ENCODE peak calls at places on chromosomes 6 and 20, in six cellular contexts. F is H9, X is mesenchymal stem cell, Q is neuronal stem cell, G is H1, V is IMR-90. K is an unnamed sample. For H3K4me1, the result is how much of the 10 kb centered on the place peaks cover.

GRCh38 chr6:123434186-123434585 is 202.6 kb downstream of the TRDN start:
- DNase-seq in F (no peak), X (no peak), Q (no peak), G (no peak), V (no peak), K (no peak)

GRCh38 chr6:73139681-73140080 is 85.6 kb downstream of the KHDC1L start:
- DNase-seq in F (no peak), X (no peak), Q (no peak), G (no peak), V (no peak), K (no peak)

GRCh38 chr20:31704225-31705119 is 18.2 kb downstream of the BCL2L1 start:
- DNase-seq in F (no peak), X (peak), Q (no peak), G (no peak), V (peak), K (peak)

GRCh38 chr6:12865782-12866181 is 149.2 kb downstream of the PHACTR1 start:
- DNase-seq in F (no peak), X (no peak), Q (no peak), G (no peak), V (no peak), K (no peak)

GRCh38 chr20:17488916-17489600 is 42.1 kb downstream of the BFSP1 start:
- DNase-seq in F (no peak), X (no peak), Q (no peak), G (no peak), V (no peak), K (no peak)

GRCh38 chr20:1302578-1303541 is 26.1 kb downstream of the SDCBP2 start:
- DNase-seq in F (no peak), X (no peak), Q (no peak), G (no peak), V (no peak), K (no peak)

GRCh38 chr20:37823276-37823980 is 79.5 kb upstream of the VSTM2L start:
- DNase-seq in F (no peak), X (peak), Q (no peak), G (no peak), V (peak), K (peak)

GRCh38 chr6:157510329-157511188 is 129.6 kb downstream of the ZDHHC14 start:
- DNase-seq in F (peak), X (no peak), Q (no peak), G (no peak), V (no peak), K (no peak)

GRCh38 chr20:61263084-61263695 is 11.1 kb downstream of the CDH4 start:
- DNase-seq in F (peak), X (peak), Q (no peak), G (no peak), V (peak), K (peak)

GRCh38 chr6:154361476-154361875 is 4.9 kb upstream of the IPCEF1 start:
- DNase-seq in F (no peak), X (no peak), Q (no peak), G (no peak), V (no peak), K (no peak)

GRCh38 chr6:34239240-34239825 is 2.7 kb downstream of the HMGA1 start:
- DNase-seq in F (no peak), X (no peak), Q (no peak), G (no peak), V (no peak), K (peak)

GRCh38 chr6:24831771-24832718 is 33.3 kb upstream of the ARMH2 start:
- DNase-seq in F (no peak), X (peak), Q (no peak), G (no peak), V (peak), K (no peak)

GRCh38 chr6:138691595-138692057 is 81.9 kb upstream of the CCDC28A start:
- DNase-seq in F (peak), X (peak), Q (peak), G (no peak), V (peak), K (peak)

GRCh38 chr6:94341173-94341572 is 921.8 kb upstream of the EPHA7 start:
- DNase-seq in F (no peak), X (no peak), Q (no peak), G (no peak), V (no peak), K (no peak)

GRCh38 chr6:165988757-165989456 is 178.7 kb downstream of the TBXT start:
- DNase-seq in F (no peak), X (peak), Q (no peak), G (no peak), V (no peak), K (no peak)

GRCh38 chr20:4434681-4435080 is 287.0 kb upstream of the PRND start:
- DNase-seq in F (no peak), X (no peak), Q (no peak), G (no peak), V (peak), K (no peak)

GRCh38 chr20:7375905-7376304 is 564.4 kb downstream of the HAO1 start:
- DNase-seq in F (no peak), X (peak), Q (no peak), G (no peak), V (peak), K (peak)

GRCh38 chr20:35849726-35850125 is 77.9 kb downstream of the PHF20 start:
- DNase-seq in F (no peak), X (no peak), Q (no peak), G (no peak), V (no peak), K (no peak)

GRCh38 chr6:108838101-108838717 is 10.0 kb upstream of the ARMC2 start:
- DNase-seq in F (peak), X (peak), Q (peak), G (no peak), V (peak), K (peak)

GRCh38 chr6:110353420-110353819 is 4.7 kb downstream of the METTL24 start:
- DNase-seq in F (no peak), X (no peak), Q (no peak), G (no peak), V (no peak), K (no peak)

GRCh38 chr6:23655502-23655901 is 470.5 kb upstream of the NRSN1 start:
- DNase-seq in F (no peak), X (no peak), Q (no peak), G (no peak), V (no peak), K (no peak)

GRCh38 chr6:148653138-148653776 is 93.6 kb upstream of the UST start:
- DNase-seq in F (no peak), X (no peak), Q (peak), G (no peak), V (no peak), K (peak)

GRCh38 chr6:126927841-126928240 is 190.6 kb upstream of the RSPO3 start:
- DNase-seq in F (no peak), X (peak), Q (no peak), G (no peak), V (no peak), K (no peak)

GRCh38 chr6:98487612-98488011 is 346.8 kb upstream of the POU3F2 start:
- DNase-seq in F (peak), X (no peak), Q (no peak), G (no peak), V (no peak), K (peak)

GRCh38 chr20:21191839-21192238 is 66.0 kb downstream of the KIZ start:
- DNase-seq in F (peak), X (no peak), Q (peak), G (peak), V (no peak), K (peak)

GRCh38 chr20:62535964-62536363 is 60.2 kb upstream of the GATA5 start:
- DNase-seq in F (no peak), X (no peak), Q (no peak), G (no peak), V (no peak), K (no peak)

GRCh38 chr6:102344769-102345168 is 951.3 kb downstream of the GRIK2 start:
- DNase-seq in F (no peak), X (no peak), Q (no peak), G (no peak), V (no peak), K (no peak)
- H3K4me1 ChIP-seq in F (under half), X (under half), Q (under half), G (under half), V (under half), K (under half)

GRCh38 chr6:53347921-53348435 is 772 bp downstream of the ELOVL5 start:
- DNase-seq in F (peak), X (peak), Q (peak), G (no peak), V (peak), K (peak)

GRCh38 chr6:53349209-53349693 is 501 bp upstream of the ELOVL5 start:
- DNase-seq in F (no peak), X (no peak), Q (no peak), G (no peak), V (no peak), K (no peak)

GRCh38 chr6:53344993-53345392 is 3.8 kb downstream of the ELOVL5 start:
- DNase-seq in F (no peak), X (no peak), Q (no peak), G (no peak), V (no peak), K (no peak)

GRCh38 chr6:53348436-53349208 is at the start of gene ELOVL5:
- DNase-seq in F (peak), X (peak), Q (peak), G (peak), V (peak), K (peak)

DNA sequence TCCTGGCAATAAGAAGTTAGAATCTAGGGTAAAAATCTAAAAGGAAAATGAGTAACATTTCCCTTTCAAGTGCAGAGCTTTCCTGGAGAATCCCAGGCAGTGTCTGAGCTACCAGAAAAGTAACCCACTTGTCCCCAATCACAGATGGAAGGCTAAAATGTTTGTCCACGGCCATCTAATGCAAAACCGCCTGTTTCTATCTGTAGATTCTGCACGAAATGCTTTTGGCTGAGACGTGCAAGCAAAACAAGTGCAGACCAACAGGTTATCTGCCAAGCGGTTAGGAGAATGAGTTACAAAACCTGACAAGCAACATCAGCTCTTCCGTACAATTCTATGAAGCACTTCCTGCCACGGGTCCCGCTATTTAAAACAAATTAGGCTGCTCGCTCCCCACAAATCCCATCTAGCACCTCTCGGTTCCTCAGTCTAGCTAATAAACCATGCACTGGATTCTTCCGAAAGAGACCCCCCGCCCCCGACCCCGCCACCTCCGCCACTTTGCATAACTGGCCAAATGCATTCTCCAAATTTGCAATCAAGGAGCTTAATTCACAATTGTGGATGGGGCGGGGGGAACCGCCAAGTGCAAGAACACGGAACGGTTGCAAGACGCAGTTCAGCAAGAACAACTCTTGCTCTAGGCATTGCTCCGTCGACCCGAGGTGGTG is 1.4 kb downstream of the ELOVL5 start:
- DNase-seq in F (no peak), X (peak), Q (peak), G (no peak), V (peak), K (no peak)
- H3K18ac ChIP-seq in F (peak), X (peak), Q (peak), G (no peak), V (peak), K (peak)

GRCh38 chr20:48800227-48800626 is 27.6 kb downstream of the PREX1 start:
- DNase-seq in F (no peak), X (no peak), Q (no peak), G (no peak), V (no peak), K (no peak)

GRCh38 chr20:48802216-48802615 is 25.6 kb downstream of the PREX1 start:
- DNase-seq in F (no peak), X (no peak), Q (no peak), G (no peak), V (no peak), K (no peak)

GRCh38 chr20:48799315-48800105 is 28.3 kb downstream of the PREX1 start:
- DNase-seq in F (no peak), X (no peak), Q (no peak), G (no peak), V (no peak), K (no peak)

GRCh38 chr20:48803522-48804053 is 24.2 kb downstream of the PREX1 start:
- DNase-seq in F (no peak), X (no peak), Q (no peak), G (no peak), V (no peak), K (no peak)

DNA sequence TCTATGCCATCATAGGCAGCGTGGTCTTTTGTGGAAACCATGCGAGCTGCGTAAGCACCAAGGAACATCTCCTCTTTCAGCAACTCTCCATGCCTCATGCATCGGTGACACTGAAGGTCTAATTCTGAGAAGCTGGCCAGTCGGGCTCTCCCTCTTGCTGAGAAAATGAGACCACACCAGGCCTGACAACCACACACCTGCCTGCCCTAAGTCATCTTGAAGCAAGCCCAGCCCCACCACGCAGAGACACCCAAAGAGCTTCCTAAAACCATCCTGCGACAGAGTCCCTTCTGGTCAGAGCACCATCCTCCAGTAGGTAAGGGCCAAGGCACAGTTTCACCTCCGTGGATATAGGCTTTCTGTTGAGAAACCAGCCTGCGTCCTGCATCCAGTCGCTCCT is 26.6 kb downstream of the PREX1 start:
- DNase-seq in F (no peak), X (no peak), Q (no peak), G (no peak), V (no peak), K (no peak)
- H2BK15ac ChIP-seq in F (no peak), X (no peak), Q (no peak), G (no peak), V (no peak), K (no peak)

GRCh38 chr6:43805695-43806040 is 35.7 kb downstream of the VEGFA start:
- DNase-seq in F (no peak), X (no peak), Q (no peak), G (no peak), V (no peak), K (no peak)
- H3K4me1 ChIP-seq in F (under half), X (under half), Q (under half), G (under half), V (under half), K (under half)

GRCh38 chr6:170025341-170026271 is 265.3 kb downstream of the DLL1 start:
- DNase-seq in F (no peak), X (no peak), Q (no peak), G (no peak), V (no peak), K (no peak)
- H3K18ac ChIP-seq in F (peak), X (no peak), Q (peak), G (peak), V (no peak), K (no peak)

DNA sequence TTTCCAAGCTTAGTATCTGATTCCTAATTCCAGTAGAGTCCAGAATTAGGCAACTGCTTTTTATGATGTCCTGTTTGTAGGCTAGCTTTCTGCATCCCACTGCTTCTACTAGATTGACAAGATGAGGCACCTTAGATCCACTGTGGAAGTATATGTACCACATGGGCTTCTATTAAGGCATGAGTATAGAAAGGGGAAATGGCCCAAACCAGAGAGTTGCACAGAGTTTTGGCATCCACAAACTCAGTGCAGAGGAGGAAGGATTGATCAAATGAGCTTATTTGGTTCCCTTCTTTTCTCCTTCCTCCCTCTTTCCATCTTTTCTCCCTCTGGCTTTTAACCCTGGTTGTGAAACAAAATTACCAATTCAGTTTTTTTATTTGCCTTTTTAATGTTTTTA is 969.3 kb downstream of the KIF16B start:
- DNase-seq in F (no peak), X (no peak), Q (no peak), G (no peak), V (no peak), K (no peak)
- H2BK15ac ChIP-seq in F (no peak), X (no peak), Q (no peak), G (no peak), V (no peak), K (no peak)

DNA sequence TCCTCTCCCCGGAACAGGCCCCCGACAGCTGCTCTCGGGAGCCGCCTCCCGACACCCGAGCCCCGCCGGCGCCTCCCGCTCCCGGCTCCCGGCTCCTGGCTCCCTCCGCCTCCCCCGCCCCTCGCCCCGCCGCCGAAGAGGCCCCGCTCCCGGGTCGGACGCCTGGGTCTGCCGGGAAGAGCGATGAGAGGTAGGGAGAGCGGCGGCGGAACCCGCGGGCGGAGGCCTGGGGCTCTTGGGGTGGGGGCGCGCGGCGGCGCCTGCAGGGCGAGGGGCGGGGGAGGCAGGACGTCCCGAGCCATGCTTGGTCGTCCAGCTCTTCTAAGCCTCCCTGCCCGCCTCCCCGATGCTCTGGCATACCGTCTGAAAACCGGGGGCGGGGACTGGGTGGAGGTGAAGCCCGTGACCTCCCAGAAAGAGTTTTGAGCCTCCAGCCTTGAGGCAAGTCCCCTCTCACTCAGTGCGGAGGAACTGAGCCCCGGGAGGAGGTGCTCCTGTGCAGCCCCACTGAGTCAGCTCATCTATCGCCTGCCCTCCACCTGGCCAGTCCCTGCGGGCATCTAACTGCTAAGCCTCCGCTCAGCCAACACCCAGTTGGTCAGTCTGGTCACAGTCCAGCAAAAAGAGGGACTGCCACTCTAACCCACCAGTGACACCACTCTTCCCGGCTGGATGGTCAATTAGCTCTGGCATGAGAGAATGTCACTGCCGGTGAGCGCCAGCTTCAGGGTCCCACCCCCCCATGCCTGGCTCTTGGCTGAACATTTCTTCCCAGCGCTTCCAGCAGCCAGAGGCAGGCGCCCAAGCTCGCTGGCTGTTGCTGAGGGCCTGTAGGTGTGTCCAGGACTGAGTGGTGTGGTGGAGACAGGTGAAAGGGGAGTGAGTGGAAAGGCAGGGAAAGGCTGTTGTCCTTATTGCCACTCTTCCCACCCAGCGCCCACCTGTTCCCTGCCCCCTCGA is 482 bp downstream of the DDR1 start:
- DNase-seq in F (peak), X (peak), Q (peak), G (no peak), V (peak), K (peak)
- H3K4me1 ChIP-seq in F (under half), X (half or more), Q (under half), G (under half), V (under half), K (under half)

GRCh38 chr6:166997348-166997747 is 1.8 kb upstream of the CEP43 start:
- DNase-seq in F (no peak), X (no peak), Q (peak), G (no peak), V (no peak), K (no peak)

GRCh38 chr6:166998256-166999144 is 697 bp upstream of the CEP43 start:
- DNase-seq in F (peak), X (no peak), Q (peak), G (no peak), V (no peak), K (peak)

GRCh38 chr6:166999145-166999844 is at the start of gene CEP43:
- DNase-seq in F (peak), X (peak), Q (peak), G (peak), V (peak), K (peak)

GRCh38 chr6:166997768-166998255 is 1.4 kb upstream of the CEP43 start:
- DNase-seq in F (peak), X (peak), Q (peak), G (no peak), V (peak), K (peak)

GRCh38 chr6:166996406-166996805 is 2.8 kb upstream of the CEP43 start:
- DNase-seq in F (no peak), X (peak), Q (no peak), G (no peak), V (peak), K (no peak)
- H3K18ac ChIP-seq in F (no peak), X (no peak), Q (no peak), G (no peak), V (no peak), K (no peak)